ENCODE peak calls at places on chromosome 21, in four cellular contexts. O is K562, L is HepG2, U is HCT116. C is an unnamed sample.

GRCh38 chr21:37383066-37383465 is 16.5 kb downstream of the DYRK1A start:
- DNase-seq in O (no peak), L (no peak), U (no peak), C (no peak)

GRCh38 chr21:41802684-41803083 is 35.8 kb upstream of the RIPK4 start:
- DNase-seq in O (no peak), L (no peak), U (no peak), C (no peak)

GRCh38 chr21:46472246-46472645 is 13.6 kb downstream of the DIP2A start:
- DNase-seq in O (no peak), L (no peak), U (no peak), C (no peak)

GRCh38 chr21:31195334-31196015 is 148.6 kb downstream of the TIAM1 start:
- DNase-seq in O (no peak), L (no peak), U (no peak), C (no peak)

GRCh38 chr21:31299291-31300147 is 44.5 kb downstream of the TIAM1 start:
- DNase-seq in O (no peak), L (peak; percentile 5), U (no peak), C (no peak)

GRCh38 chr21:41241341-41241740 is 73.4 kb downstream of the BACE2 start:
- DNase-seq in O (no peak), L (no peak), U (no peak), C (no peak)

GRCh38 chr21:35857082-35857481 is 203.2 kb downstream of the SETD4 start:
- DNase-seq in O (no peak), L (no peak), U (no peak), C (no peak)

GRCh38 chr21:46128983-46129571 is 26.3 kb downstream of the FTCD start:
- DNase-seq in O (no peak), L (no peak), U (no peak), C (no peak)

GRCh38 chr21:24428539-24429186 is 1178.6 kb downstream of the MRPL39 start:
- DNase-seq in O (no peak), L (no peak), U (no peak), C (no peak)

GRCh38 chr21:44374601-44375280 is 21.3 kb downstream of the TRPM2 start:
- DNase-seq in O (no peak), L (no peak), U (no peak), C (no peak)

GRCh38 chr21:43603230-43603626 is 56.1 kb downstream of the HSF2BP start:
- DNase-seq in O (no peak), L (no peak), U (no peak), C (no peak)

GRCh38 chr21:42262826-42263225 is 43.9 kb downstream of the ABCG1 start:
- DNase-seq in O (no peak), L (peak; percentile 52), U (no peak), C (no peak)

GRCh38 chr21:31618696-31619430 is 40.6 kb upstream of the SOD1 start:
- DNase-seq in O (no peak), L (no peak), U (no peak), C (no peak)

GRCh38 chr21:43287111-43287973 is 118.5 kb downstream of the CRYAA start:
- DNase-seq in O (peak; percentile 41), L (no peak), U (no peak), C (no peak)

GRCh38 chr21:26732442-26733221 is 112.6 kb downstream of the ADAMTS1 start:
- DNase-seq in O (no peak), L (peak; percentile 6), U (no peak), C (peak; percentile 34)

GRCh38 chr21:37631319-37632117 is 264.9 kb downstream of the DYRK1A start:
- DNase-seq in O (no peak), L (no peak), U (no peak), C (peak; percentile 58)

GRCh38 chr21:46002841-46003574 is 21.4 kb downstream of the COL6A1 start:
- DNase-seq in O (no peak), L (no peak), U (no peak), C (no peak)

GRCh38 chr21:45528981-45529784 is 13.1 kb downstream of the SLC19A1 start:
- DNase-seq in O (no peak), L (peak; percentile 53), U (no peak), C (peak; percentile 48)

GRCh38 chr21:41396452-41397107 is 29.5 kb upstream of the MX1 start:
- DNase-seq in O (no peak), L (no peak), U (no peak), C (no peak)

GRCh38 chr21:45234127-45234526 is 53.6 kb downstream of the POFUT2 start:
- DNase-seq in O (no peak), L (no peak), U (no peak), C (no peak)

GRCh38 chr21:42997053-42997452 is 22.7 kb downstream of the PKNOX1 start:
- DNase-seq in O (no peak), L (no peak), U (no peak), C (no peak)

GRCh38 chr21:35641271-35642016 is 418.9 kb downstream of the SETD4 start:
- DNase-seq in O (no peak), L (no peak), U (no peak), C (no peak)

GRCh38 chr21:46156378-46156645 is 933 bp upstream of the FTCD start:
- DNase-seq in O (no peak), L (no peak), U (no peak), C (peak; percentile 37)

GRCh38 chr21:29718081-29718815 is 221.5 kb downstream of the GRIK1 start:
- DNase-seq in O (no peak), L (no peak), U (no peak), C (no peak)

GRCh38 chr21:18545908-18546307 is 142.3 kb upstream of the TMPRSS15 start:
- DNase-seq in O (no peak), L (no peak), U (no peak), C (no peak)
- TF ChIP-seq FOSL1 in O (no peak), L (no peak), U (no peak), C (no peak)

GRCh38 chr21:34272321-34272720 is 91.5 kb upstream of the KCNE2 start:
- DNase-seq in O (no peak), L (no peak), U (no peak), C (no peak)

GRCh38 chr21:34276711-34277425 is 86.9 kb upstream of the KCNE2 start:
- DNase-seq in O (no peak), L (no peak), U (no peak), C (no peak)

GRCh38 chr21:34270406-34270805 is 93.4 kb upstream of the KCNE2 start:
- DNase-seq in O (no peak), L (no peak), U (no peak), C (no peak)

GRCh38 chr21:34271452-34271851 is 92.4 kb upstream of the KCNE2 start:
- DNase-seq in O (no peak), L (no peak), U (no peak), C (no peak)

GRCh38 chr21:34274001-34274400 is 89.8 kb upstream of the KCNE2 start:
- DNase-seq in O (no peak), L (no peak), U (no peak), C (no peak)
- TF ChIP-seq FOSL1 in O (no peak), L (no peak), U (no peak), C (no peak)

GRCh38 chr21:27802816-27803475 is 836.1 kb upstream of the ADAMTS5 start:
- DNase-seq in O (peak; percentile 40), L (no peak), U (no peak), C (peak; percentile 66)
- TF ChIP-seq FOSL1 in O (no peak), L (no peak), U (no peak), C (no peak)

GRCh38 chr21:38863291-38863690 is 57.6 kb downstream of the ETS2 start:
- DNase-seq in O (no peak), L (no peak), U (no peak), C (no peak)
- TF ChIP-seq FOSL1 in O (no peak), L (no peak), U (no peak), C (no peak)

DNA sequence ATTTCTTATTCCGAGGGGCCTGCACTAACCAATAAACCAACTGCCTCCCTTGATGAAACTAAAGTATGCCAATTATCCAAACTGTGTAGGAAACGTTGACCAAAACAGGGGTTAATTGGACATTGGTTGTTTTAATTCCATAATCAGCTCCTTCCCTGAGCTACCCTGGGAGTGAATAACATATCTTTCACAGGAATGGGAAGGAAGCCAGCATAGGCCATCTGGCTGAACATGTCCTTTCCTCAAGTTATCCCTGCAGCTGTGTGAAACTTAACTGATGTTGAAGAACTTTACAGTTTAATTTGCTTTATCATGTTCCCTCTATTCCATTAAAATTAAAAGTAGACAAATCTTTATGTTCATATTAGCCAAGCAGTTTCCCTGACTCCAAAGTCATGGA is 75.4 kb downstream of the NRIP1 start:
- DNase-seq in O (no peak), L (no peak), U (no peak), C (no peak)
- TF ChIP-seq FOSL1 in O (no peak), L (no peak), U (no peak), C (no peak)

GRCh38 chr21:34592120-34592561 is 22.8 kb downstream of the RCAN1 start:
- DNase-seq in O (peak; percentile 71), L (no peak), U (no peak), C (no peak)
- TF ChIP-seq FOSL1 in O (no peak), L (no peak), U (no peak), C (no peak)

C was measured in H1.